ENCODE peak calls at places on chromosome 19, in four cellular contexts. One of them, this sample, is unnamed.

GRCh38 chr19:33317522-33317921 is 15.2 kb upstream of the CEBPA start:
- DNase-seq in T-helper 2 cell: no peak
- DNase-seq in ureter: no peak
- DNase-seq in skeletal muscle cell: no peak
- DNase-seq in this sample: no peak

GRCh38 chr19:50568321-50569022 is at the start of gene LRRC4B:
- DNase-seq in T-helper 2 cell: no peak
- DNase-seq in ureter: no peak
- DNase-seq in skeletal muscle cell: no peak
- DNase-seq in this sample: no peak

GRCh38 chr19:49859838-49860715 is 7.3 kb downstream of the PNKP start:
- DNase-seq in T-helper 2 cell: no peak
- DNase-seq in ureter: peak
- DNase-seq in skeletal muscle cell: no peak
- DNase-seq in this sample: no peak

GRCh38 chr19:31749231-31749630 is 400.0 kb upstream of the TSHZ3 start:
- DNase-seq in T-helper 2 cell: no peak
- DNase-seq in ureter: no peak
- DNase-seq in skeletal muscle cell: no peak
- DNase-seq in this sample: no peak

GRCh38 chr19:6686628-6686975 is 16.6 kb upstream of the TNFSF14 start:
- DNase-seq in T-helper 2 cell: no peak
- DNase-seq in ureter: no peak
- DNase-seq in skeletal muscle cell: no peak
- DNase-seq in this sample: no peak

GRCh38 chr19:50893047-50893737 is 18.0 kb downstream of the KLK4 start:
- DNase-seq in T-helper 2 cell: no peak
- DNase-seq in ureter: no peak
- DNase-seq in skeletal muscle cell: no peak
- DNase-seq in this sample: no peak

GRCh38 chr19:39915101-39915847 is 19.2 kb downstream of the FCGBP start:
- DNase-seq in T-helper 2 cell: no peak
- DNase-seq in ureter: no peak
- DNase-seq in skeletal muscle cell: no peak
- DNase-seq in this sample: no peak

GRCh38 chr19:23093832-23094231 is 23.0 kb upstream of the ZNF730 start:
- DNase-seq in T-helper 2 cell: no peak
- DNase-seq in ureter: no peak
- DNase-seq in skeletal muscle cell: no peak
- DNase-seq in this sample: no peak

GRCh38 chr19:3773814-3774515 is 1.9 kb upstream of the RAX2 start:
- DNase-seq in T-helper 2 cell: no peak
- DNase-seq in ureter: no peak
- DNase-seq in skeletal muscle cell: no peak
- DNase-seq in this sample: no peak

GRCh38 chr19:3192228-3192635 is 6.5 kb downstream of the NCLN start:
- DNase-seq in T-helper 2 cell: no peak
- DNase-seq in ureter: no peak
- DNase-seq in skeletal muscle cell: no peak
- DNase-seq in this sample: no peak

This sample was measured in astrocyte of the cerebellum.